ENCODE peak calls at places on chromosomes 11 and 22, in four cellular contexts. M, F, J and C are unnamed samples.

GRCh38 chr11:131038597-131038996 is 122.3 kb upstream of the SNX19 start:
- DNase-seq in J (no peak), F (no peak), M (no peak), C (no peak)

GRCh38 chr22:27241430-27242110 is 560.0 kb downstream of the MN1 start:
- DNase-seq in M (no peak), F (no peak), J (peak), C (no peak)

GRCh38 chr11:111417766-111418435 is 38.8 kb upstream of the POU2AF1 start:
- DNase-seq in M (no peak), F (no peak), J (peak), C (no peak)

GRCh38 chr11:126256216-126256615 is 12.5 kb downstream of the SRPRA start:
- DNase-seq in F (no peak), J (no peak), M (no peak), C (no peak)

GRCh38 chr22:26616650-26617049 is 1.2 kb downstream of the CRYBB1 start:
- DNase-seq in M (no peak), F (no peak), J (no peak), C (no peak)

GRCh38 chr11:46895821-46896220 is 22.5 kb downstream of the LRP4 start:
- DNase-seq in F (no peak), J (peak), M (no peak), C (no peak)

GRCh38 chr22:39699631-39700348 is 129.2 kb downstream of the CACNA1I start:
- DNase-seq in J (no peak), M (no peak), F (no peak), C (no peak)

GRCh38 chr11:3015796-3016195 is 23.7 kb upstream of the NAP1L4 start:
- DNase-seq in J (no peak), M (no peak), F (no peak), C (no peak)

GRCh38 chr11:118609380-118610219 is 2.2 kb downstream of the PHLDB1 start:
- DNase-seq in M (peak), J (no peak), F (no peak), C (no peak)

GRCh38 chr11:107770546-107770945 is 58.7 kb upstream of the SLN start:
- DNase-seq in J (no peak), M (no peak), F (no peak), C (no peak)

GRCh38 chr22:23199159-23199558 is 18.9 kb downstream of the BCR start:
- DNase-seq in J (no peak), F (no peak), M (no peak), C (no peak)

GRCh38 chr11:112993808-112994207 is 32.6 kb downstream of the NCAM1 start:
- DNase-seq in M (no peak), J (no peak), F (no peak), C (no peak)

GRCh38 chr11:44572884-44573283 is 7.4 kb downstream of the CD82 start:
- DNase-seq in J (no peak), F (no peak), M (no peak), C (no peak)

GRCh38 chr11:10778217-10778970 is 27.3 kb downstream of the CTR9 start:
- DNase-seq in J (peak), M (no peak), F (no peak), C (no peak)

GRCh38 chr11:15289718-15290117 is 175.0 kb downstream of the INSC start:
- DNase-seq in J (no peak), F (no peak), M (no peak), C (no peak)

GRCh38 chr11:121257976-121258375 is 34.6 kb upstream of the SC5D start:
- DNase-seq in F (no peak), M (no peak), J (no peak), C (no peak)

GRCh38 chr11:110367571-110367970 is 62.2 kb upstream of the FDX1 start:
- DNase-seq in M (no peak), F (no peak), J (no peak), C (no peak)

GRCh38 chr22:44441401-44442185 is 56.4 kb downstream of the RTL6 start:
- DNase-seq in F (no peak), J (no peak), M (no peak), C (no peak)